ENCODE peak calls at places on chromosome 6, in seven cellular contexts. J, V, Z, Q, K, D and B are unnamed samples.

GRCh38 chr6:169162249-169162967 is 91.2 kb downstream of the THBS2 start:
- DNase-seq in J (no peak), V (no peak), Z (no peak), Q (no peak), K (no peak), D (no peak), B (no peak)

GRCh38 chr6:147384737-147385710 is 123.5 kb upstream of the SAMD5 start:
- DNase-seq in J (no peak), V (no peak), Z (no peak), Q (no peak), K (no peak), D (no peak), B (no peak)

GRCh38 chr6:157068691-157069228 is 254.6 kb downstream of the TMEM242 start:
- DNase-seq in J (no peak), V (no peak), Z (no peak), Q (no peak), K (no peak), D (peak; percentile 49), B (no peak)

GRCh38 chr6:35124356-35124755 is 16.8 kb downstream of the TCP11 start:
- DNase-seq in J (no peak), V (no peak), Z (no peak), Q (no peak), K (no peak), D (no peak), B (no peak)

GRCh38 chr6:157019733-157020132 is 242.6 kb downstream of the ARID1B start:
- DNase-seq in J (no peak), V (no peak), Z (no peak), Q (no peak), K (no peak), D (peak; percentile 26), B (no peak)

GRCh38 chr6:155706341-155706740 is 250.7 kb upstream of the NOX3 start:
- DNase-seq in J (no peak), V (no peak), Z (no peak), Q (no peak), K (no peak), D (no peak), B (no peak)

GRCh38 chr6:115969930-115970273 is 90.8 kb downstream of the FRK start:
- DNase-seq in J (no peak), V (no peak), Z (no peak), Q (no peak), K (no peak), D (peak; percentile 6), B (no peak)

GRCh38 chr6:22732186-22732970 is 163.0 kb downstream of the HDGFL1 start:
- DNase-seq in J (no peak), V (no peak), Z (no peak), Q (no peak), K (no peak), D (peak; percentile 60), B (no peak)

GRCh38 chr6:119174879-119175817 is 96.7 kb upstream of the FAM184A start:
- DNase-seq in J (no peak), V (no peak), Z (no peak), Q (no peak), K (no peak), D (peak; percentile 57), B (no peak)

GRCh38 chr6:25173232-25173631 is 105.9 kb upstream of the CARMIL1 start:
- DNase-seq in J (no peak), V (no peak), Z (no peak), Q (no peak), K (no peak), D (peak; percentile 27), B (no peak)

GRCh38 chr6:14767176-14767575 is 478.7 kb upstream of the JARID2 start:
- DNase-seq in J (no peak), V (no peak), Z (no peak), Q (no peak), K (no peak), D (no peak), B (no peak)

GRCh38 chr6:73452107-73452461 is at the start of gene CGAS:
- DNase-seq in J (peak; percentile 90), V (peak; percentile 80), Z (peak; percentile 78), Q (peak; percentile 80), K (peak; percentile 51), D (peak; percentile 62), B (peak; percentile 85)
- H3K27ac ChIP-seq in J (peak within 1 kb of the TSS; percentile 92), V (peak within 1 kb of the TSS; percentile 43), Z (peak within 1 kb of the TSS; percentile 70), Q (peak within 1 kb of the TSS; percentile 89), K (peak within 1 kb of the TSS; percentile 68), D (peak within 1 kb of the TSS; percentile 56), B (peak within 1 kb of the TSS; percentile 72)

GRCh38 chr6:144548525-144548924 is 263.4 kb downstream of the UTRN start:
- DNase-seq in J (no peak), V (no peak), Z (no peak), Q (no peak), K (no peak), D (no peak), B (no peak)
- TF ChIP-seq CTCF in J (no peak), V (no peak), Z (no peak), Q (no peak), K (no peak), D (no peak), B (peak; percentile 38)

DNA sequence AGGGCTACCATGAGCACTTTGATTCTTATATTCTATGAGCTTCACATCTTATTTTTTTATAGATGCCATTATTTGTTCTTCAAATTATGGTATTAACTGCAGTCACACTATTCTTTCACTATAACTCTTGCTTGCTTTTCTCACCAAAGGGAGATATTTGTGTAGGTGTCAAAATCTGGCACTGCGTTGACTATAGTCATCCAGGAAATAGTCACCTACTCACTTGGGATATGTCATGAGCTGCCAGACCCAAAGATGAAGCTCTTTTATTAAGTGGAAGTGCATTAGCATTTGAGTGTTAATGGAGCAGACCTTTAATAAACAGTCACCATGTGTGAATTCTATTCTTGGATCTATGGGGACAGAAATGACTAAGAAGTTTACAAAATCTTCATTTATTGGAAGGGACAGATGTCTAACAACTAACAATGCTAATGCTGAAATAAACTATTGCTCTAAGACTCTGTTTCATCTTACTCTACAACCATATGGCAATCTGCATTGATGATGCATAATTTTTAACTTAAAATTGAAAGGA is 130.1 kb upstream of the NEDD9 start:
- DNase-seq in J (no peak), V (no peak), Z (no peak), Q (no peak), K (no peak), D (no peak), B (no peak)
- H3K4me3 ChIP-seq in J (no peak overlapping the region), V (no peak overlapping the region), Z (no peak overlapping the region), Q (no peak overlapping the region), K (no peak overlapping the region), D (no peak overlapping the region), B (no peak overlapping the region)

GRCh38 chr6:113723182-113723581 is 134.0 kb upstream of the MARCKS start:
- DNase-seq in J (no peak), V (no peak), Z (no peak), Q (no peak), K (no peak), D (peak; percentile 50), B (no peak)

GRCh38 chr6:113719056-113719455 is 138.1 kb upstream of the MARCKS start:
- DNase-seq in J (no peak), V (no peak), Z (no peak), Q (no peak), K (no peak), D (peak; percentile 26), B (no peak)

GRCh38 chr6:113713665-113714064 is 143.5 kb upstream of the MARCKS start:
- DNase-seq in J (no peak), V (no peak), Z (no peak), Q (no peak), K (no peak), D (no peak), B (no peak)

GRCh38 chr6:113718588-113718987 is 138.6 kb upstream of the MARCKS start:
- DNase-seq in J (no peak), V (no peak), Z (no peak), Q (no peak), K (no peak), D (no peak), B (no peak)

DNA sequence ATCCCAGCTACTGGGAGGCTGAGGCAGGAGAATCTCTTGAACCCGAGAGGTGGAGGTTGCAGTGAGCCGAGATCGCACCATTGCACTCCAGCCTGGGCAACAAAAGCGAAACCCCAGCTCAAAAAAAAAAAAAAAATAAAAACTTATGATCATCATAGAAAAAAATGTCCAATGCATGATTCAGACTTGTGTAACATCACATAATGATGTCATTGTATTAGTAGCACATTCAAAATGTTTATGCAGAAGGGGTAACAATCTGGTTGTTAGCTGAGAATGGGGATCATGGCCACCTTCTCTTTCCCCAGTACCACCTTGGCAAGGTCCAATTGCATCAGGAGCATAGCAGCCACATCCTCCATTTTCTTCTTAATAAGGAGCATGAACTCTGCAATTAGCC is 137.6 kb upstream of the MARCKS start:
- DNase-seq in J (no peak), V (no peak), Z (no peak), Q (no peak), K (no peak), D (peak; percentile 84), B (no peak)
- H3K27ac ChIP-seq in J (no peak overlapping the region), V (no peak overlapping the region), Z (no peak overlapping the region), Q (no peak overlapping the region), K (no peak overlapping the region), D (no peak overlapping the region), B (no peak overlapping the region)

DNA sequence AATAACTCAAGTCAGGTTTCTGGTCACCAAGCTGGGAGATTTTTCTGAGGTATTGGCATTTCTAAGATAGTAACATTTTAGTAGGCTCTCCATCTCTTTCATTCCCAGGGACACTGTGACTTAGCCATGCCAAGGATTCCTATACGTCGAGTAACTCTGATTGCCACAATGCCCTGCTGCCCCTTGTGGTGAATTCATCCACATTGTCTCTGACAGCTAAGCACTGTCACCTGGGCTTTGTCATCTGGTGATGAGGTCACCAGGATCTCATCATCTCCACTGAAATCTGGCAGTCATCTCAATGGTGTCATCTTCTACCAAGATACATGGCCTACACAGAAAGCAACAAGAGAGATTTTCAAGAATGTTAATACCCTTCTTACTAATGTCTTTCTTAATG is 246.6 kb downstream of the CD109 start:
- DNase-seq in J (no peak), V (no peak), Z (no peak), Q (no peak), K (no peak), D (peak; percentile 79), B (no peak)
- TF ChIP-seq CTCF in J (no peak), V (no peak), Z (no peak), Q (no peak), K (no peak), D (peak; percentile 2), B (no peak)

GRCh38 chr6:3347237-3347636 is 88.5 kb downstream of the PSMG4 start:
- DNase-seq in J (no peak), V (no peak), Z (no peak), Q (no peak), K (no peak), D (no peak), B (no peak)

GRCh38 chr6:3350252-3350826 is 91.6 kb downstream of the PSMG4 start:
- DNase-seq in J (no peak), V (no peak), Z (no peak), Q (no peak), K (no peak), D (no peak), B (no peak)

GRCh38 chr6:3349388-3350251 is 90.9 kb downstream of the PSMG4 start:
- DNase-seq in J (no peak), V (no peak), Z (no peak), Q (no peak), K (no peak), D (no peak), B (no peak)

GRCh38 chr6:3347826-3348225 is 89.1 kb downstream of the PSMG4 start:
- DNase-seq in J (no peak), V (no peak), Z (no peak), Q (no peak), K (no peak), D (no peak), B (no peak)

GRCh38 chr6:3348821-3349220 is 90.1 kb downstream of the PSMG4 start:
- DNase-seq in J (no peak), V (no peak), Z (no peak), Q (no peak), K (no peak), D (no peak), B (no peak)
- H3K4me3 ChIP-seq in J (no peak overlapping the region), V (no peak overlapping the region), Z (no peak overlapping the region), Q (no peak overlapping the region), K (no peak overlapping the region), D (no peak overlapping the region), B (no peak overlapping the region)